ENCODE peak calls at places on chromosomes 1 and 21, in four cellular contexts. R is heart right ventricle, A is colonic mucosa, Z is HepG2. G is an unnamed sample.

GRCh38 chr1:65417729-65418128 is 2.7 kb upstream of the LEPR start:
- DNase-seq in R (no peak), Z (no peak), A (no peak), G (no peak)

GRCh38 chr1:223870617-223871574 is 25.1 kb upstream of the TP53BP2 start:
- DNase-seq in A (no peak), R (no peak), Z (no peak), G (no peak)

GRCh38 chr1:47707887-47708535 is 270.2 kb downstream of the FOXD2 start:
- DNase-seq in R (no peak), Z (no peak), A (peak; percentile 52), G (no peak)

GRCh38 chr1:155012760-155013602 is 10.4 kb downstream of the ZBTB7B start:
- DNase-seq in R (no peak), A (no peak), Z (no peak), G (no peak)

GRCh38 chr1:143691400-143691891 is 280.3 kb downstream of the FAM72C start:
- DNase-seq in A (no peak), Z (peak; percentile 3), R (no peak), G (no peak)

GRCh38 chr1:27664291-27664690 is 7.7 kb downstream of the IFI6 start:
- DNase-seq in Z (no peak), R (no peak), A (no peak), G (no peak)

GRCh38 chr1:87787551-87787950 is 458.9 kb downstream of the LMO4 start:
- DNase-seq in Z (peak; percentile 69), A (no peak), R (no peak), G (no peak)

GRCh38 chr1:173255214-173255813 is 48.2 kb upstream of the TNFSF4 start:
- DNase-seq in A (peak; percentile 34), Z (peak; percentile 5), R (peak; percentile 5), G (peak; percentile 29)

GRCh38 chr1:88985033-88985432 is 7.4 kb downstream of the KYAT3 start:
- DNase-seq in A (peak; percentile 26), R (peak; percentile 40), Z (peak; percentile 88), G (no peak)

GRCh38 chr21:40685121-40685630 is 161.8 kb downstream of the DSCAM start:
- DNase-seq in A (no peak), Z (no peak), R (peak; percentile 27), G (no peak)

GRCh38 chr1:119008483-119009299 is 20.5 kb upstream of the TBX15 start:
- DNase-seq in R (peak; percentile 36), Z (peak; percentile 44), A (peak; percentile 49), G (no peak)
- H3K4me3 ChIP-seq in R (peak overlapping the region; percentile 32), Z (no peak overlapping the region), A (peak overlapping the region; percentile 0), G (no peak overlapping the region)

DNA sequence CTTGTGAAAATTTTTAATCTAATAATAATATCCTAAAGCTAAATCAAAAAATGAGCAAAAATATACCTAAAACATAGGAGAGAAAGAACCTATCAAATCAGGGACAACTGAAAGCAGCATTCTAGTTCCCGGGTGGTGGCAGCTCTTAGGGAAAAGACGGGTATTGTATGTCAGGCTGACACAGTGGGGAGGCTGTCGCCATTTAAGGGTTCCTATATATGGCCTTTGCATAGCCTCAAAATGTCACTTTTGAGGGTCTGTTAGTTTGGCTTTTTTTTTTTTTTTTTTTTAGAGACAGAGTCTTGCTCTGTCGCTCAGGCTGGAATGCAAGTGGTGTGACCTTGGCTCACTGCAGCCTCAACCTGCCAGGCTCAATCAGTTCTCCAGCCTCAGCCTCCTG is 6.0 kb downstream of the CLSTN1 start:
- DNase-seq in R (no peak), Z (no peak), A (no peak), G (no peak)
- H3K4me1 ChIP-seq in R (peaks cover 25% of the 10 kb centered on the region), Z (peaks cover 74% of the 10 kb centered on the region), A (peaks cover 17% of the 10 kb centered on the region), G (peaks cover 2% of the 10 kb centered on the region)

GRCh38 chr1:16143005-16143565 is 12.8 kb downstream of the EPHA2 start:
- DNase-seq in A (no peak), R (no peak), Z (no peak), G (no peak)
- H3K27ac ChIP-seq in A (peak overlapping the region; percentile 71), R (peak overlapping the region; percentile 91), Z (peak overlapping the region; percentile 76), G (no peak overlapping the region)

DNA sequence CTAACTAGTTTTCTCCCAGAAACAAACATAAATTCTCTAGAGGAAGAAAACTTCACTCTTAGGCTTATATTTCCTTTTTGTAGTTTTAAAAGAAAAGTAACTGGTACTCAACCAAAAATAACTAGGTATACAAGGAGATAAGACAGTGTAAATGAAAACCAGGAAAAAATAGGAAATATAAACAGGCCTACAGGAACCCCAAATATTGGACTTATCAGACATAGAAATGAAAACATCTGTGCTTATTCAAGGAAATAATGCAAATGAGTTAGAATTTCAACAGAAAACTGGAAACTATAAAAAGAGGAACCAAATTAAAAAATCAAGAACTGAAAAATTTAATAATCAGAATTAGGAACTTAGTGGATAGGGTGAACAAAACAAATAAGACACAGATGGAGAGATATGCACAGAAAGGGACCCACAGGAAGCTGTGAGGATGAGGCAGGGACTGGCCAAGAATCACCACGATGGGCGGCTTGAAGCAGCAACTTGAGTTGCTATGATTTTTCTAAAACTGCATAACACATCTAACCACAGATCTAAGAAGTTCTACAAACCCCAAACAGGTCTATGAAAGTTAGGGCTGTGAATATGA is 67.5 kb upstream of the ACTRT2 start:
- DNase-seq in R (no peak), Z (no peak), A (no peak), G (no peak)
- H3K4me3 ChIP-seq in R (no peak overlapping the region), Z (no peak overlapping the region), A (no peak overlapping the region), G (no peak overlapping the region)

DNA sequence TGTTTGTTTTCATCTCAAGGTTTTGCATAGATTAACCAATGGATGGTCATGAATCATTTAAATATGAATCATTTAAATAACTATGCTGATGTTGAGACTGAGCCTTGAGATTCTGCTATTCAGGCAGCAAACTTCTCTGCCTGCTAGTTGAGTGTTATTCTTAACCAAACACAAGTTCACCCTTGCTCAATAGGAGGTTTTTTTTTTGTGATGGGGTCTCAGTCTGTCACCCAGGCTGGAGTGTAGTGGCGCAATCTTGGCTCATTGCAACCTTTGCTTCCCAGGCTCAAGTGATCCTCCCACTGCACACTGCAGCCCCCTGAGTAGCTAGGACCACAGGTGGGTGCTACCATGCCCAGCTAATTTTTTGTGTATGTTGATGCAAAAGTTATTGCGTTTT is 103.2 kb downstream of the NOS1AP start:
- DNase-seq in A (no peak), Z (peak; percentile 68), R (no peak), G (no peak)
- H3K4me1 ChIP-seq in A (no peaks in the 10 kb centered on the region), Z (peaks cover 39% of the 10 kb centered on the region), R (no peaks in the 10 kb centered on the region), G (peaks cover 9% of the 10 kb centered on the region)

GRCh38 chr1:19505694-19506457 is 20.5 kb upstream of the CAPZB start:
- DNase-seq in R (peak; percentile 48), A (peak; percentile 28), Z (no peak), G (no peak)
- H3K27ac ChIP-seq in R (peak overlapping the region; percentile 91), A (peak overlapping the region; percentile 69), Z (no peak overlapping the region), G (no peak overlapping the region)

GRCh38 chr21:45439171-45439872 is 34.4 kb downstream of the COL18A1 start:
- DNase-seq in R (peak; percentile 86), A (peak; percentile 86), Z (peak; percentile 59), G (peak; percentile 68)
- H3K4me3 ChIP-seq in R (peak overlapping the region; percentile 48), A (peak overlapping the region; percentile 30), Z (peak overlapping the region; percentile 5), G (no peak overlapping the region)

DNA sequence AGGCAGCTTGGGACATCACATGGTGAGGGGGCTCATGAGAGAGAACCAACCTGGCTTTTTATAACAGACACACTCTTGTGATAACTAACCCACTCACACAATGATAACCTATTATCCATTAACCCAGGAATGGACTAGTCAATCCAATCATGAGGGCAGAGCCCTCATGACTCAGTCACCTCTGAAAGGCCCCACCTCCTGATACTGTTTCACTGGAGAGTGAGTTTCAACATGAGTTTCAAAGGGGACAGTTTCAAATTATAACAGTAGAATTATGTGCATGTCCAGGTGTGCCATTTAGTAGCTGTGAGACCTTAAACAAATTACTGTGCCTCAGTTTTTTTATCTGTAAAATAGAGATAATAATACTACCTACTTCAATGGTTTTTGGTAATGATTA is 47.6 kb upstream of the PPP2R5A start:
- DNase-seq in A (peak; percentile 56), Z (peak; percentile 46), R (no peak), G (no peak)
- H3K4me1 ChIP-seq in A (peaks cover 8% of the 10 kb centered on the region), Z (peaks cover 57% of the 10 kb centered on the region), R (peaks cover 65% of the 10 kb centered on the region), G (no peaks in the 10 kb centered on the region)